ENCODE peak calls at places on chromosomes 6 and 20, in eight cellular contexts. L is T1000; J is activated gamma-delta T cell treated with anti-CD3 and anti-CD28 coated beads, Interleukin-2, amount 50 U/mL, for 16 hours; V is heart right ventricle; O is dermis microvascular lymphatic vessel endothelial cell; N is PC-3; B is tibial artery; X is WTC11. A is an unnamed sample.

GRCh38 chr6:121651420-121651819 is 216.0 kb downstream of the GJA1 start:
- DNase-seq in L (no peak), J (no peak), V (peak), O (peak), N (no peak), B (no peak), X (no peak), A (peak)

GRCh38 chr20:45974896-45975565 is 3.0 kb upstream of the ZNF335 start:
- DNase-seq in L (no peak), J (no peak), V (no peak), O (no peak), N (peak), B (no peak), X (no peak), A (no peak)

GRCh38 chr20:47770931-47771330 is 14.3 kb downstream of the SULF2 start:
- DNase-seq in L (no peak), J (no peak), V (no peak), O (no peak), N (no peak), B (no peak), X (no peak), A (no peak)

GRCh38 chr20:4014031-4014474 is 1.3 kb downstream of the RNF24 start:
- DNase-seq in L (no peak), J (no peak), V (peak), O (peak), N (peak), B (no peak), X (no peak), A (peak)

GRCh38 chr6:124541601-124542000 is 420.6 kb upstream of the RNF217 start:
- DNase-seq in L (no peak), J (no peak), V (no peak), O (no peak), N (no peak), B (no peak), X (no peak), A (no peak)

GRCh38 chr6:156563710-156564109 is 213.5 kb upstream of the ARID1B start:
- DNase-seq in L (no peak), J (no peak), V (no peak), O (no peak), N (no peak), B (no peak), X (no peak), A (no peak)

GRCh38 chr6:142356271-142356938 is 54.6 kb downstream of the ADGRG6 start:
- DNase-seq in L (no peak), J (no peak), V (no peak), O (no peak), N (no peak), B (no peak), X (no peak), A (no peak)

GRCh38 chr20:1526310-1526709 is 31.2 kb downstream of the SIRPD start:
- DNase-seq in L (no peak), J (no peak), V (no peak), O (no peak), N (no peak), B (no peak), X (no peak), A (no peak)

GRCh38 chr20:20217626-20218025 is 150.3 kb upstream of the INSM1 start:
- DNase-seq in L (no peak), J (no peak), V (no peak), O (no peak), N (no peak), B (no peak), X (no peak), A (no peak)

GRCh38 chr20:57425150-57426013 is 34.2 kb downstream of the RBM38 start:
- DNase-seq in L (no peak), J (no peak), V (no peak), O (no peak), N (no peak), B (no peak), X (no peak), A (no peak)

GRCh38 chr6:128471907-128472306 is 48.5 kb downstream of the PTPRK start:
- DNase-seq in L (no peak), J (no peak), V (no peak), O (no peak), N (no peak), B (no peak), X (no peak), A (no peak)

GRCh38 chr6:111552241-111552744 is 53.4 kb downstream of the TRAF3IP2 start:
- DNase-seq in L (peak), J (no peak), V (peak), O (peak), N (peak), B (peak), X (peak), A (peak)

GRCh38 chr6:13406781-13407180 is 78.4 kb upstream of the TBC1D7 start:
- DNase-seq in L (no peak), J (no peak), V (peak), O (no peak), N (no peak), B (no peak), X (no peak), A (peak)

GRCh38 chr6:125812394-125813231 is 21.9 kb downstream of the NCOA7 start:
- DNase-seq in L (peak), J (no peak), V (no peak), O (peak), N (peak), B (no peak), X (no peak), A (peak)

GRCh38 chr6:65638047-65638831 is 68.8 kb downstream of the EYS start:
- DNase-seq in L (no peak), J (no peak), V (no peak), O (no peak), N (peak), B (no peak), X (peak), A (peak)

GRCh38 chr6:88519227-88520019 is 353.3 kb upstream of the CNR1 start:
- DNase-seq in L (no peak), J (no peak), V (no peak), O (no peak), N (no peak), B (no peak), X (no peak), A (no peak)

GRCh38 chr20:37202267-37202943 is 23.1 kb upstream of the MROH8 start:
- DNase-seq in L (peak), J (no peak), V (peak), O (peak), N (peak), B (peak), X (peak), A (peak)

GRCh38 chr6:141264101-141264500 is 868.6 kb upstream of the GJE1 start:
- DNase-seq in L (no peak), J (no peak), V (no peak), O (no peak), N (peak), B (no peak), X (no peak), A (no peak)

GRCh38 chr6:107061125-107062020 is 33.4 kb downstream of the MTRES1 start:
- DNase-seq in L (no peak), J (no peak), V (no peak), O (no peak), N (no peak), B (no peak), X (peak), A (no peak)

GRCh38 chr20:50153153-50153499 is 397 bp downstream of the PEDS1 start:
- DNase-seq in L (no peak), J (no peak), V (no peak), O (no peak), N (peak), B (no peak), X (no peak), A (no peak)

GRCh38 chr6:113586966-113587699 is 270.0 kb upstream of the MARCKS start:
- DNase-seq in L (no peak), J (no peak), V (no peak), O (no peak), N (no peak), B (no peak), X (peak), A (no peak)

GRCh38 chr20:52049001-52049731 is 142.4 kb downstream of the ZFP64 start:
- DNase-seq in L (no peak), J (no peak), V (no peak), O (no peak), N (no peak), B (no peak), X (peak), A (no peak)

GRCh38 chr6:11370191-11371018 is 137.9 kb upstream of the NEDD9 start:
- DNase-seq in L (no peak), J (no peak), V (peak), O (peak), N (no peak), B (no peak), X (no peak), A (no peak)

GRCh38 chr20:58695084-58695722 is 2.6 kb downstream of the NPEPL1 start:
- DNase-seq in L (no peak), J (no peak), V (no peak), O (no peak), N (no peak), B (no peak), X (no peak), A (no peak)

GRCh38 chr6:164035912-164036485 is 621.5 kb downstream of the QKI start:
- DNase-seq in L (no peak), J (no peak), V (no peak), O (no peak), N (peak), B (no peak), X (no peak), A (no peak)

GRCh38 chr20:40502431-40502992 is 186.5 kb downstream of the MAFB start:
- DNase-seq in L (no peak), J (no peak), V (no peak), O (no peak), N (no peak), B (no peak), X (no peak), A (no peak)

GRCh38 chr20:63703471-63703975 is 4.3 kb downstream of the ARFRP1 start:
- DNase-seq in L (no peak), J (no peak), V (no peak), O (no peak), N (no peak), B (peak), X (no peak), A (no peak)

GRCh38 chr6:52087498-52087999 is at the start of gene PKHD1:
- DNase-seq in L (no peak), J (no peak), V (no peak), O (peak), N (peak), B (no peak), X (no peak), A (peak)

GRCh38 chr20:14055127-14055742 is 59.9 kb downstream of the MACROD2 start:
- DNase-seq in L (no peak), J (no peak), V (peak), O (peak), N (peak), B (no peak), X (no peak), A (peak)

GRCh38 chr6:125066964-125067363 is 86.6 kb upstream of the TPD52L1 start:
- DNase-seq in L (no peak), J (no peak), V (no peak), O (no peak), N (peak), B (no peak), X (no peak), A (peak)

GRCh38 chr6:30615219-30615957 is 1.7 kb downstream of the PPP1R10 start:
- DNase-seq in L (no peak), J (no peak), V (peak), O (peak), N (peak), B (peak), X (no peak), A (peak)

GRCh38 chr6:43076928-43077809 is 1.1 kb downstream of the PTK7 start:
- DNase-seq in L (peak), J (no peak), V (no peak), O (peak), N (peak), B (no peak), X (peak), A (peak)

GRCh38 chr6:157236040-157236725 is 87.1 kb downstream of the TMEM242 start:
- DNase-seq in L (no peak), J (no peak), V (no peak), O (no peak), N (no peak), B (no peak), X (no peak), A (no peak)

GRCh38 chr6:128870751-128871150 is 12.2 kb upstream of the LAMA2 start:
- DNase-seq in L (no peak), J (no peak), V (no peak), O (no peak), N (no peak), B (no peak), X (no peak), A (no peak)

GRCh38 chr6:43772571-43773049 is 2.6 kb downstream of the VEGFA start:
- DNase-seq in L (no peak), J (no peak), V (peak), O (no peak), N (no peak), B (no peak), X (peak), A (no peak)

GRCh38 chr6:12280458-12280857 is 9.7 kb upstream of the EDN1 start:
- DNase-seq in L (peak), J (no peak), V (no peak), O (no peak), N (peak), B (no peak), X (no peak), A (no peak)

GRCh38 chr20:47854687-47855212 is 69.5 kb upstream of the SULF2 start:
- DNase-seq in L (no peak), J (no peak), V (no peak), O (peak), N (peak), B (no peak), X (peak), A (peak)

GRCh38 chr6:45586216-45587171 is 208.8 kb upstream of the SUPT3H start:
- DNase-seq in L (no peak), J (peak), V (no peak), O (no peak), N (peak), B (no peak), X (no peak), A (no peak)

GRCh38 chr6:37489697-37490336 is 9.9 kb downstream of the CCDC167 start:
- DNase-seq in L (no peak), J (no peak), V (no peak), O (no peak), N (no peak), B (no peak), X (no peak), A (no peak)

GRCh38 chr20:37316116-37316774 is 26.8 kb downstream of the MANBAL start:
- DNase-seq in L (no peak), J (no peak), V (no peak), O (no peak), N (no peak), B (no peak), X (no peak), A (no peak)